ENCODE peak calls at places on chromosomes 4 and X, in four cellular contexts. M is T-helper 17 cell, A is WTC11, B is breast epithelium. V is an unnamed sample.
A peak's percentile ranks its signal among the peaks of the same experiment; 100 is the strongest.

GRCh38 chr4:97153042-97153441 is 990.2 kb downstream of the STPG2 start:
- DNase-seq in M (no peak), A (no peak), B (no peak), V (no peak)

GRCh38 chr4:76897522-76898384 is at the start of gene SOWAHB:
- DNase-seq in M (peak; percentile 19), A (peak; percentile 74), B (peak; percentile 67), V (peak; percentile 21)

GRCh38 chr4:19689511-19689910 is 562.2 kb upstream of the SLIT2 start:
- DNase-seq in M (no peak), A (no peak), B (no peak), V (no peak)

GRCh38 chr4:86935833-86936721 is 1.3 kb downstream of the AFF1 start:
- DNase-seq in M (peak; percentile 43), A (peak; percentile 74), B (peak; percentile 50), V (peak; percentile 54)

GRCh38 chr4:57073559-57073958 is 36.6 kb downstream of the IGFBP7 start:
- DNase-seq in M (no peak), A (no peak), B (no peak), V (no peak)

GRCh38 chr4:187128226-187128625 is 404.6 kb upstream of the FAT1 start:
- DNase-seq in M (no peak), A (no peak), B (no peak), V (no peak)

GRCh38 chr4:88286897-88287296 is 2.5 kb upstream of the PPM1K start:
- DNase-seq in M (no peak), A (no peak), B (no peak), V (no peak)

GRCh38 chr4:26736621-26737020 is 124.0 kb upstream of the STIM2 start:
- DNase-seq in M (no peak), A (no peak), B (no peak), V (no peak)

GRCh38 chr4:83905952-83906351 is 370.0 kb downstream of the GPAT3 start:
- DNase-seq in M (no peak), A (peak; percentile 48), B (no peak), V (no peak)

GRCh38 chr4:83552924-83553323 is 17.0 kb downstream of the GPAT3 start:
- DNase-seq in M (no peak), A (no peak), B (no peak), V (no peak)

GRCh38 chr4:186859420-186859819 is 135.8 kb upstream of the FAT1 start:
- DNase-seq in M (no peak), A (no peak), B (no peak), V (no peak)

GRCh38 chr4:146124023-146124680 is 51.4 kb upstream of the LSM6 start:
- DNase-seq in M (no peak), A (peak; percentile 54), B (no peak), V (no peak)

GRCh38 chr4:185566972-185567749 is 31.9 kb upstream of the PDLIM3 start:
- DNase-seq in M (no peak), A (no peak), B (peak; percentile 69), V (no peak)

GRCh38 chr4:117784266-117784665 is 250.0 kb upstream of the NDST3 start:
- DNase-seq in M (no peak), A (no peak), B (no peak), V (no peak)

GRCh38 chr4:102390438-102390837 is 45.2 kb upstream of the SLC39A8 start:
- DNase-seq in M (no peak), A (no peak), B (no peak), V (no peak)

GRCh38 chr4:159319027-159319426 is 216.1 kb downstream of the RAPGEF2 start:
- DNase-seq in M (no peak), A (peak; percentile 30), B (no peak), V (no peak)

GRCh38 chrX:39427492-39428289 is 626.4 kb downstream of the MID1IP1 start:
- DNase-seq in M (no peak), A (no peak), B (no peak), V (no peak)

GRCh38 chr4:155249036-155249566 is 40.7 kb downstream of the NPY2R start:
- DNase-seq in M (no peak), A (no peak), B (no peak), V (no peak)

GRCh38 chrX:131792356-131792749 is 230.7 kb upstream of the STK26 start:
- DNase-seq in M (no peak), A (no peak), B (peak; percentile 94), V (no peak)

GRCh38 chr4:138103597-138104461 is 138.3 kb downstream of the SLC7A11 start:
- DNase-seq in M (no peak), A (no peak), B (no peak), V (no peak)

GRCh38 chrX:103774070-103774642 is 2.5 kb upstream of the PLP1 start:
- DNase-seq in M (no peak), A (no peak), B (no peak), V (no peak)

V was measured in T-helper 2 cell.